ENCODE peak calls at places on chromosomes 4 and X, in five cellular contexts. W is spleen; X is breast epithelium; B is CD8-positive, alpha-beta T cell; O is ovary. H is an unnamed sample. For H3K4me1, the result is how much of the 10 kb centered on the place peaks cover.

GRCh38 chrX:23435575-23435974 is 100.9 kb downstream of the PTCHD1 start:
- DNase-seq in W (no peak), X (no peak), B (no peak), O (no peak), H (peak)

GRCh38 chr4:153467154-153467896 is 1.2 kb downstream of the TMEM131L start:
- DNase-seq in W (peak), X (peak), B (no peak), O (peak), H (peak)

GRCh38 chr4:10123227-10124101 is 6.9 kb upstream of the WDR1 start:
- DNase-seq in W (no peak), X (no peak), B (no peak), O (no peak), H (peak)

GRCh38 chr4:122434285-122434684 is 22.2 kb downstream of the IL2 start:
- DNase-seq in W (no peak), X (no peak), B (no peak), O (no peak), H (no peak)

GRCh38 chrX:47218920-47219815 is 687 bp downstream of the CDK16 start:
- DNase-seq in W (peak), X (no peak), B (peak), O (peak), H (peak)

GRCh38 chr4:175033162-175033561 is 115.0 kb downstream of the ADAM29 start:
- DNase-seq in W (no peak), X (no peak), B (no peak), O (no peak), H (peak)

GRCh38 chrX:70183091-70183490 is 5.8 kb downstream of the DGAT2L6 start:
- DNase-seq in W (no peak), X (no peak), B (no peak), O (no peak), H (no peak)

GRCh38 chr4:152352645-152353116 is 183.2 kb downstream of the FBXW7 start:
- DNase-seq in W (peak), X (no peak), B (no peak), O (peak), H (peak)

GRCh38 chr4:147994491-147995385 is 262.9 kb downstream of the ARHGAP10 start:
- DNase-seq in W (no peak), X (no peak), B (no peak), O (no peak), H (no peak)

GRCh38 chr4:168397611-168398169 is 79.1 kb upstream of the DDX60 start:
- DNase-seq in W (no peak), X (no peak), B (no peak), O (no peak), H (no peak)

GRCh38 chr4:54233697-54234496 is 4.8 kb downstream of the PDGFRA start:
- DNase-seq in W (peak), X (peak), B (peak), O (peak), H (peak)

GRCh38 chr4:65302145-65302544 is 368.1 kb downstream of the EPHA5 start:
- DNase-seq in W (no peak), X (no peak), B (no peak), O (no peak), H (no peak)

GRCh38 chrX:32293962-32294708 is 917.2 kb downstream of the DMD start:
- DNase-seq in W (no peak), X (no peak), B (no peak), O (no peak), H (no peak)

GRCh38 chr4:37967749-37968148 is 7.6 kb downstream of the PTTG2 start:
- DNase-seq in W (no peak), X (no peak), B (no peak), O (no peak), H (no peak)

GRCh38 chr4:37973481-37973880 is 13.3 kb downstream of the PTTG2 start:
- DNase-seq in W (no peak), X (no peak), B (no peak), O (no peak), H (no peak)

GRCh38 chr4:37970702-37971101 is 10.5 kb downstream of the PTTG2 start:
- DNase-seq in W (peak), X (peak), B (peak), O (no peak), H (peak)

GRCh38 chr4:37968747-37969146 is 8.5 kb downstream of the PTTG2 start:
- DNase-seq in W (no peak), X (no peak), B (no peak), O (no peak), H (no peak)

DNA sequence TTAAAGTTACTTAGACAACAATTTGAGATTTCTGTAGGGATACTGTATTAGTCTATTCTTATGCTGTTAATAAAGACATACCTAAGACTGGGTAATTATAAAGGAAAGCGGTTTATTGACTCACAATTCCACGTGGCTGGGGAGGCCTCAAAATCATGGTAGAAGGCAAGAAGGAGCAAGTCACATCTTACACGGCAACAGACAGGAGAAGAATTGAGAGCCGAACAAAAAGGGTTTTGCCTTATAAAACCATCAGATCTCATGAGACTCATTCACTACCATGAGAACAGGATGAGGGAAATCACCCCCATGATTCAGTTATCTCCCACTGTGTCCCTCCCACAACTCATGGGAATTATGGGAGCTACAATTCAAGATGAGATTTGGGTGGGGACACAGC is 11.0 kb downstream of the PTTG2 start:
- DNase-seq in W (no peak), X (no peak), B (no peak), O (no peak), H (no peak)
- H3K27ac ChIP-seq in W (no peak), X (no peak), B (no peak), O (no peak), H (no peak)

GRCh38 chr4:73187325-73187724 is 71.3 kb downstream of the ANKRD17 start:
- DNase-seq in W (no peak), X (no peak), B (no peak), O (no peak), H (no peak)
- TF ChIP-seq CTCF in W (no peak), X (no peak), B (no peak), O (no peak), H (no peak)

DNA sequence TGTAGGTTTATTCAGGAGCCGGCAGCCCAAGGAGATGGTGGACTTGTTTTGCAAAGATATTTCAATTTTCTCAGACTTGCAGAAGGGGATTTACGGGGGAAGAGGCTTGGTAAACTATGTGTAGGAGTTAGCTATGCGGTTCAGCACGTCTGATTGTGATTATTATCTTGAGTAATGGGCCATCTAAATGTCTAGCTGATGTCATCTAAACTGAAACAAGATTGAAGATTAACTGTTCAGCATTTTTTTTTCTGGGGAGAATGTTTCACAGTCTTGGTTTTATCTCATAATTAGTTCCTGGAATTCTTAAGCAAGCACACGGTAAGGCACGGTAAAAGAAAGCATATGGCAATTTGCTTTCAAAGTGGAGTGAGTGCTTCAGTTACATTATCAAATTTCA is 207.3 kb upstream of the CXorf51B start:
- DNase-seq in W (no peak), X (no peak), B (no peak), O (no peak), H (no peak)
- H3K4me1 ChIP-seq in W (under half), X (under half), B (under half), O (under half), H (under half)

GRCh38 chr4:91961504-91961903 is 342.3 kb upstream of the GRID2 start:
- DNase-seq in W (no peak), X (no peak), B (no peak), O (no peak), H (no peak)
- H3K27ac ChIP-seq in W (no peak), X (no peak), B (no peak), O (no peak), H (no peak)

GRCh38 chrX:74467656-74468055 is 46.4 kb downstream of the SLC16A2 start:
- DNase-seq in W (no peak), X (no peak), B (no peak), O (no peak), H (no peak)

GRCh38 chrX:74461384-74461783 is 40.1 kb downstream of the SLC16A2 start:
- DNase-seq in W (no peak), X (no peak), B (no peak), O (no peak), H (no peak)

GRCh38 chrX:74464722-74465121 is 43.4 kb downstream of the SLC16A2 start:
- DNase-seq in W (no peak), X (no peak), B (no peak), O (no peak), H (no peak)

DNA sequence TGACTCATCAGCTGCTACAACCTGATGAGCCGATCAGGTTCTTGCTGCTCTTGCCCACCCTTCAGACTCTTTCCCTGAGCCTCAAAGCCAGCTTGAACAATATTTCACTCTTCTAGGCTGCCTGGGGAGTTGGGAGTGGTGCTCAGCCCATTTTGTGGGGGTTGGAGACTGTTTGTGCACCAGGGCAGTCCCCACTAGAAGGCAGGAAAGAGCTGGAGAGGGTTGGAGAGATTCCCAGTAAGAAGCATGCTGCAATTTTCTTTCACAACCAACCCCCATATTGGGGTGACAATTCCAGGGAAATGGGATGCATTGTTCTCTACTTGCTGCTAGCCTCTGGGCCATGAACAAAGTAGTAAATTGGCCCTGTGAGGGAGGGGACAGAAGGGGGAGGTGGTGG is 44.1 kb downstream of the SLC16A2 start:
- DNase-seq in W (no peak), X (no peak), B (no peak), O (no peak), H (no peak)
- TF ChIP-seq CTCF in W (no peak), X (no peak), B (no peak), O (no peak), H (no peak)

GRCh38 chr4:78357122-78357521 is 194.4 kb upstream of the ANXA3 start:
- DNase-seq in W (no peak), X (no peak), B (no peak), O (no peak), H (no peak)

GRCh38 chr4:78363031-78363430 is 188.5 kb upstream of the ANXA3 start:
- DNase-seq in W (no peak), X (no peak), B (no peak), O (no peak), H (peak)

GRCh38 chr4:78360466-78360865 is 191.1 kb upstream of the ANXA3 start:
- DNase-seq in W (no peak), X (no peak), B (no peak), O (no peak), H (no peak)

GRCh38 chr4:78362310-78362709 is 189.3 kb upstream of the ANXA3 start:
- DNase-seq in W (no peak), X (no peak), B (no peak), O (no peak), H (peak)

DNA sequence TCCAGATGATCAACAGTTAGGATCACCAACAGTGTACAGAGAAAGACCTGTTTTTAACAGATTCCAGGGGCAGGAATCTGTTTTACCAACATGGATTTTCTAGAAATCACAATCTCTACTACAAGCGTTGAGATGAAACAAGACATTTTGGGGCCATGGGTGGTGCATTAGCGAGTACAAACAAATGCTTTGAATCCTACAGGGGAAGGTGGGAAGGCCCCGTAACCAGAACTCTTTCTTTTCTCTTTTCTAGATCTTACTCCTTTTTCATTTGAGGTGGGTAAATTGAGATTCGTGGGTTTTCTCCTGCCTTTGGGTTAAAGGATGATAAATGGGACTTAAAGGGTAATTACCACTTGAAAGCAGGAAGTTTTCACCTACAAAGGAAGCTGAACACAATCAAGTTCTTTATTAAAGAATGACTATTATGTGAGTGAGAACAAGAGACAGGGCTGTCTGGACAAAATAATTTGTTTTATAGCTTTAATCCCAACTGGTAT is 189.9 kb upstream of the ANXA3 start:
- DNase-seq in W (no peak), X (no peak), B (no peak), O (no peak), H (no peak)
- H3K4me1 ChIP-seq in W (under half), X (under half), B (under half), O (under half), H (under half)

H was measured in endodermal cell.